ENCODE peak calls at places on chromosomes 13 and 19, in four cellular contexts. U is CD8-positive, alpha-beta T cell; S is GM12878; L is mesothelial cell of epicardium. F is an unnamed sample.

GRCh38 chr13:109778102-109778542 is 8.3 kb downstream of the IRS2 start:
- DNase-seq in S (no peak), L (no peak), U (no peak), F (no peak)

GRCh38 chr13:112657850-112658445 is 31.9 kb upstream of the ATP11A start:
- DNase-seq in L (peak; percentile 68), U (no peak), S (no peak), F (no peak)

GRCh38 chr13:29909975-29910674 is 59.7 kb upstream of the UBL3 start:
- DNase-seq in S (no peak), U (no peak), L (no peak), F (no peak)

GRCh38 chr19:49231804-49232203 is 74.2 kb downstream of the TRPM4 start:
- DNase-seq in S (peak; percentile 46), L (no peak), U (no peak), F (no peak)

GRCh38 chr19:16628984-16629691 is 1.1 kb upstream of the MED26 start:
- DNase-seq in U (no peak), L (peak; percentile 41), S (peak; percentile 33), F (no peak)

GRCh38 chr19:15463865-15464371 is 426 bp downstream of the RASAL3 start:
- DNase-seq in S (no peak), U (peak; percentile 73), L (no peak), F (peak; percentile 77)

GRCh38 chr13:42977219-42977659 is 14.8 kb downstream of the EPSTI1 start:
- DNase-seq in L (no peak), S (no peak), U (no peak), F (peak; percentile 51)

GRCh38 chr13:104163866-104164630 is 1097.8 kb upstream of the SLC10A2 start:
- DNase-seq in L (no peak), S (no peak), U (no peak), F (no peak)

GRCh38 chr13:99258210-99258860 is at the start of gene GPR18:
- DNase-seq in U (no peak), S (peak; percentile 67), L (no peak), F (no peak)

GRCh38 chr19:10230155-10230903 is 802 bp downstream of the S1PR2 start:
- DNase-seq in L (peak; percentile 70), S (no peak), U (peak; percentile 25), F (peak; percentile 63)

GRCh38 chr13:47433461-47434005 is 536.7 kb upstream of the HTR2A start:
- DNase-seq in L (no peak), S (no peak), U (no peak), F (no peak)

GRCh38 chr13:48862572-48862971 is 113.1 kb upstream of the FNDC3A start:
- DNase-seq in L (no peak), S (no peak), U (no peak), F (no peak)

GRCh38 chr19:57664269-57665127 is 4.2 kb upstream of the ZSCAN4 start:
- DNase-seq in U (no peak), L (peak; percentile 65), S (no peak), F (no peak)

GRCh38 chr19:35353635-35354034 is 4.6 kb upstream of the FFAR3 start:
- DNase-seq in L (no peak), S (no peak), U (no peak), F (no peak)

GRCh38 chr13:55483626-55484158 is 1657.0 kb upstream of the PRR20A start:
- DNase-seq in U (no peak), L (no peak), S (no peak), F (no peak)

GRCh38 chr19:6663236-6664187 is 6.4 kb downstream of the TNFSF14 start:
- DNase-seq in S (no peak), U (peak; percentile 21), L (no peak), F (no peak)

GRCh38 chr19:52935434-52935833 is 12.2 kb upstream of the ZNF888 start:
- DNase-seq in S (no peak), L (no peak), U (no peak), F (no peak)

GRCh38 chr13:99218126-99218525 is 17.5 kb downstream of the UBAC2 start:
- DNase-seq in U (no peak), L (no peak), S (no peak), F (no peak)

GRCh38 chr19:13060233-13060963 is 42.3 kb downstream of the LYL1 start:
- DNase-seq in S (no peak), L (no peak), U (no peak), F (no peak)

GRCh38 chr13:51832471-51833152 is 12.4 kb downstream of the TMEM272 start:
- DNase-seq in S (no peak), U (peak; percentile 46), L (no peak), F (no peak)

GRCh38 chr19:12788682-12789097 is 2.6 kb upstream of the JUNB start:
- DNase-seq in L (peak; percentile 67), S (peak; percentile 84), U (no peak), F (peak; percentile 85)

GRCh38 chr19:47445937-47446402 is 25.7 kb downstream of the SLC8A2 start:
- DNase-seq in S (no peak), L (peak; percentile 70), U (peak; percentile 68), F (peak; percentile 48)

GRCh38 chr13:99378985-99379734 is 72.0 kb upstream of the GPR183 start:
- DNase-seq in S (no peak), U (no peak), L (no peak), F (no peak)

GRCh38 chr13:73984949-73985691 is 149.1 kb downstream of the KLF12 start:
- DNase-seq in L (no peak), U (peak; percentile 53), S (no peak), F (no peak)

GRCh38 chr19:51364200-51365106 is 1.7 kb downstream of the ETFB start:
- DNase-seq in L (no peak), S (no peak), U (no peak), F (no peak)

GRCh38 chr19:4968462-4969291 is at the start of gene KDM4B:
- DNase-seq in L (peak; percentile 99), S (peak; percentile 96), U (peak; percentile 99), F (peak; percentile 100)

GRCh38 chr13:112960671-112961070 is 8.3 kb upstream of the MCF2L start:
- DNase-seq in U (no peak), S (no peak), L (no peak), F (no peak)

GRCh38 chr13:37481005-37481857 is 117.3 kb downstream of the POSTN start:
- DNase-seq in U (no peak), L (no peak), S (no peak), F (no peak)

GRCh38 chr13:30371649-30372265 is 50.5 kb upstream of the UBE2L5 start:
- DNase-seq in L (no peak), U (peak; percentile 43), S (peak; percentile 96), F (peak; percentile 82)

GRCh38 chr19:3123956-3124355 is 11.9 kb upstream of the GNA15 start:
- DNase-seq in L (no peak), S (no peak), U (no peak), F (peak; percentile 13)

GRCh38 chr19:36245210-36246005 is 30.5 kb downstream of the ZNF146 start:
- DNase-seq in U (no peak), S (no peak), L (no peak), F (no peak)

GRCh38 chr19:1068111-1069001 is 1.4 kb downstream of the ARHGAP45 start:
- DNase-seq in U (peak; percentile 78), S (no peak), L (no peak), F (no peak)

GRCh38 chr13:76969488-76970365 is 21.4 kb downstream of the ACOD1 start:
- DNase-seq in S (no peak), L (no peak), U (no peak), F (no peak)

GRCh38 chr13:94641432-94641941 is 39.8 kb downstream of the GPR180 start:
- DNase-seq in U (no peak), L (no peak), S (no peak), F (no peak)

GRCh38 chr13:42747399-42747873 is 33.9 kb upstream of the FAM216B start:
- DNase-seq in L (no peak), U (no peak), S (no peak), F (no peak)

GRCh38 chr19:46723023-46723461 is 6.1 kb upstream of the PRKD2 start:
- DNase-seq in L (no peak), S (no peak), U (no peak), F (no peak)

DNA sequence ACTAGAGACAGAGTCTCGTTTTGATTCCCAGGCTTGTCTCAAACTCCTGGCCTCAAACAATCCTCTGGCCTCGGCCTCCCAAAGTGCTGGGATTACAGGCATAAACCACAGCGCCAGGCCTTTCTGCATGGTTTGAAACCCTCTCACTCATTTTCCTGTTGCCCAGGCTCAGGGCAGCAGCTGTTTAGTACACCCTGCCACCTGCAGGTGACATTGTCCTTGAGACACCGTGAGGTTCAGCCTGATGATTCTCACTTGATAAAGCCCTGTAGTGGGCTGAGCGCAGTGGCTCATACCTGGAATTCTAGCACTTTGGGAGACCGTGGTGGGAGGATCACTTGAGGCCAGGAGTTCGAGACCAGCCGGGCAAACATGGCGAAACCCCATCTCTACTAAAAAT is 12.5 kb downstream of the IL12RB1 start:
- DNase-seq in L (no peak), U (no peak), S (no peak), F (no peak)
- TF ChIP-seq CTCF in L (no peak), U (no peak), S (no peak), F (no peak)

GRCh38 chr13:75366380-75367280 is 115.3 kb downstream of the TBC1D4 start:
- DNase-seq in S (no peak), U (no peak), L (no peak), F (no peak)
- TF ChIP-seq CTCF in S (peak; percentile 9), U (no peak), L (no peak), F (no peak)

GRCh38 chr19:14349426-14349825 is 31.8 kb upstream of the ADGRE5 start:
- DNase-seq in U (no peak), L (no peak), S (no peak), F (no peak)

GRCh38 chr19:14350302-14350701 is 30.9 kb upstream of the ADGRE5 start:
- DNase-seq in L (no peak), U (no peak), S (no peak), F (no peak)

GRCh38 chr19:14350866-14351265 is 30.4 kb upstream of the ADGRE5 start:
- DNase-seq in L (no peak), S (no peak), U (no peak), F (no peak)

GRCh38 chr19:14346279-14346678 is 35.0 kb upstream of the ADGRE5 start:
- DNase-seq in L (no peak), U (no peak), S (no peak), F (no peak)

GRCh38 chr19:14347999-14348889 is 33.0 kb upstream of the ADGRE5 start:
- DNase-seq in U (peak; percentile 56), S (no peak), L (peak; percentile 84), F (peak; percentile 56)
- TF ChIP-seq CTCF in U (peak; percentile 92), S (peak; percentile 98), L (peak; percentile 89), F (peak; percentile 97)

DNA sequence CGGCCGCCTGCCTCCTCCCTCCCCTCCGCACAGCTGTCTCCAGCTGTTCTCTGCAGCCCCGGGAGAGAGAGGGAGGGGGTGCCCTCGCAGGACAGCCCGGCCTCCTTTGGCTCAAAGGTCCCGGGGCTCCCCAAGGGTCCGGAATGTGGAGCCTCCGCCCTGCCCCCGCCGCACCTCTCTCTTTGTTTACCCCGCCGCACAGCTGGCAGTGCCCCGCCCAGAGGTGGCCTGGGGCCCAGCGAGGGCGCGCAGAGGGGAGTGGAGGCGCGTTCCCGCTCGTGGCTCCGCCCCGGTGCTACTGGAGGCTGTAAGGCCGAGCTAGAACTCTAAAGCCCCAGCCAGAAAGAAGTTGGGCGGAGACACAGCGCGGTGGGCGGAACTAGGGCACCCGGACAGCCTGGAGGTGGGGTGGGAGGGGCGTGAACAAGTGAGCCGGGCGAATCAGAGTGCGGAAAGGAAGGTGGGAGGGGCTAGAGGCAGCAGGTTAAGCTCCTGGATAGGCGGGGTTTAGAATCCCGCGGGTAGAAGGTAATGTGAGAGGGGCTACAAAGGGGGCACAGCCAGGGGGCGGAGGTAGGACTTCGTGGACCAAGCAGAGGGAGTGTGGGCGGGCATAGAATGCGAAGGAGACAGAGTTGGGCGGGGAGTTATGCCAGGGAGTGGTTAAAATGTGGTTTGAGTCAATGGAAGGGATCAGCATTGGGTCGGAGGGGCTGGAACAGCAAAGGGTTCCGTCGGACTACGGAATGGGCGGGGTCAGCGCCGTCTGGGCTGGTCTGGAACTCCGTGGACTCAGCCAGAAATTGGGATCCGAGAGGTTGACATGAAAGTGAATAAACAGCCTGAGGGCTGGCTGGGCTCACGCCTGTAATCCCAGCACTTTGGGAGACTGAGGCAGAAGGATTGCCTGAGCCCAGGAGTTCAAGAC is 2.8 kb downstream of the LTBP4 start:
- DNase-seq in L (peak; percentile 92), U (peak; percentile 92), S (peak; percentile 88), F (peak; percentile 95)
- TF ChIP-seq CTCF in L (no peak), U (no peak), S (no peak), F (peak; percentile 1)

F was measured in GM06990.